ENCODE peak calls at places on chromosomes 5 and 9, in four cellular contexts. A, S, V and K are unnamed samples.

GRCh38 chr9:132008871-132009812 is 70.5 kb downstream of the MED27 start:
- DNase-seq in A (no peak), S (no peak), V (no peak), K (no peak)

GRCh38 chr9:32877639-32878217 is 94.4 kb downstream of the TMEM215 start:
- DNase-seq in A (no peak), S (no peak), V (no peak), K (no peak)

GRCh38 chr9:134437417-134438203 is 111.4 kb downstream of the RXRA start:
- DNase-seq in A (no peak), S (no peak), V (no peak), K (no peak)

GRCh38 chr5:175516933-175517823 is 38.8 kb downstream of the SFXN1 start:
- DNase-seq in A (no peak), S (no peak), V (no peak), K (no peak)

GRCh38 chr5:135206862-135207261 is 172.8 kb upstream of the PITX1 start:
- DNase-seq in A (no peak), S (no peak), V (no peak), K (no peak)

GRCh38 chr5:132655821-132656773 is 1.9 kb upstream of the IL13 start:
- DNase-seq in A (no peak), S (no peak), V (peak), K (no peak)

GRCh38 chr9:98603821-98604383 is 104.8 kb downstream of the GABBR2 start:
- DNase-seq in A (no peak), S (no peak), V (peak), K (no peak)

GRCh38 chr9:114098660-114099522 is at the start of gene KIF12:
- DNase-seq in A (no peak), S (peak), V (peak), K (no peak)

GRCh38 chr5:50947892-50948683 is 281.7 kb downstream of the PARP8 start:
- DNase-seq in A (no peak), S (no peak), V (no peak), K (no peak)

GRCh38 chr9:104903609-104904008 is 24.3 kb downstream of the ABCA1 start:
- DNase-seq in A (no peak), S (no peak), V (peak), K (no peak)

GRCh38 chr9:93181672-93182435 is 2.1 kb upstream of the WNK2 start:
- DNase-seq in A (no peak), S (no peak), V (no peak), K (no peak)

GRCh38 chr9:7298123-7298522 is 501.5 kb downstream of the DMAC1 start:
- DNase-seq in A (no peak), S (no peak), V (no peak), K (peak)

GRCh38 chr9:121277518-121278275 is 9.7 kb downstream of the GSN start:
- DNase-seq in A (no peak), S (no peak), V (peak), K (no peak)

GRCh38 chr5:176578391-176578808 is 29.3 kb downstream of the CDHR2 start:
- DNase-seq in A (no peak), S (peak), V (peak), K (peak)

GRCh38 chr5:140822281-140822629 is 842 bp downstream of the PCDHA5 start:
- DNase-seq in A (no peak), S (no peak), V (no peak), K (no peak)

GRCh38 chr9:14520341-14520740 is 172.9 kb downstream of the ZDHHC21 start:
- DNase-seq in A (no peak), S (no peak), V (no peak), K (no peak)

GRCh38 chr9:25716220-25716872 is 38.1 kb upstream of the TUSC1 start:
- DNase-seq in A (peak), S (peak), V (peak), K (no peak)

GRCh38 chr5:154472871-154473580 is 5.0 kb downstream of the HAND1 start:
- DNase-seq in A (no peak), S (no peak), V (no peak), K (no peak)

GRCh38 chr5:179530069-179530998 is 20.0 kb upstream of the RUFY1 start:
- DNase-seq in A (no peak), S (peak), V (peak), K (peak)

GRCh38 chr5:138536215-138536614 is 6.8 kb downstream of the ETF1 start:
- DNase-seq in A (no peak), S (no peak), V (no peak), K (no peak)

GRCh38 chr9:124716795-124717194 is 54.3 kb downstream of the NR6A1 start:
- DNase-seq in A (no peak), S (no peak), V (peak), K (no peak)

GRCh38 chr9:96020822-96021615 is 145.5 kb downstream of the ERCC6L2 start:
- DNase-seq in A (no peak), S (no peak), V (peak), K (peak)

GRCh38 chr9:124411514-124412227 is 3.6 kb downstream of the PSMB7 start:
- DNase-seq in A (no peak), S (no peak), V (peak), K (no peak)

GRCh38 chr5:154972476-154973080 is 31.7 kb downstream of the MRPL22 start:
- DNase-seq in A (no peak), S (no peak), V (peak), K (no peak)

GRCh38 chr5:160438316-160439204 is 16.9 kb downstream of the PTTG1 start:
- DNase-seq in A (peak), S (peak), V (peak), K (peak)
- H3K4me3 ChIP-seq in A (peak), S (no peak), V (peak), K (peak)

DNA sequence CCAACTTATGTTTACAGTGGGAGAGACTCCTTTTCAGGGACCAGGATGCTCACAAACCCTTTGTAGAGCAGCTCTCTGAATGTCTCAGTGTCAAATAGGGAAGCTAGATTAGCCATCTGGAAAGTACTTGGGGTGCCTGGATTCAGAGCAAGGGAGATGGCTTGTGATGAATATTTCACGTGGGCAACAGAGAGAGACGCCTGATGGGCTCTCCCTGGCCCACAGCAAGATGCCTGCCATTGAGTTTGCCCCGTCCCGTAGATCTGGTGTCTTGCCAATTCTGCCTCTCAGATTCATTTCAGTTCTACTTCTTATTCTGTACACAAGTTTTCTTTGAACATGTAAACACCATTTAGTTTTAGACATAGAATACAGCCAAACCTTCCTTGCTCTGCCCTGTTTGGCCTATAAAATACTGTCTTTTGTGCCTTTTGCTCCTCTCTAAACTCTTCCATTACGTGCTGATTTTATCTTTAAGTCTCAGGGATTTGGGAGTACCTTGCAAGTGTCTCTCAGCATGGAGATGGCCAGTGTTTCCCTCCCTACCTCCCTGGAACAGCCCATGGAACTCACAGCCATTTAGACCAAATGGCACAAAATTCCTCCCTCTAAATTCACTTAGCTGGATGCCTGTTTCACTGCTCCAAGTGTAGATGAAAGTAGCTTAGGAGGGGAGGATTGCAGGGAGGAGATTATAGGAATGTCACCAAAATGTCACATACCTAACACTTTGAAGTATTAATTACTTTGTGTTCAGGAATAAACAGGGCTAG is 234.3 kb downstream of the SAXO1 start:
- DNase-seq in A (no peak), S (no peak), V (no peak), K (no peak)
- H3K27ac ChIP-seq in A (no peak), S (no peak), V (peak), K (no peak)

DNA sequence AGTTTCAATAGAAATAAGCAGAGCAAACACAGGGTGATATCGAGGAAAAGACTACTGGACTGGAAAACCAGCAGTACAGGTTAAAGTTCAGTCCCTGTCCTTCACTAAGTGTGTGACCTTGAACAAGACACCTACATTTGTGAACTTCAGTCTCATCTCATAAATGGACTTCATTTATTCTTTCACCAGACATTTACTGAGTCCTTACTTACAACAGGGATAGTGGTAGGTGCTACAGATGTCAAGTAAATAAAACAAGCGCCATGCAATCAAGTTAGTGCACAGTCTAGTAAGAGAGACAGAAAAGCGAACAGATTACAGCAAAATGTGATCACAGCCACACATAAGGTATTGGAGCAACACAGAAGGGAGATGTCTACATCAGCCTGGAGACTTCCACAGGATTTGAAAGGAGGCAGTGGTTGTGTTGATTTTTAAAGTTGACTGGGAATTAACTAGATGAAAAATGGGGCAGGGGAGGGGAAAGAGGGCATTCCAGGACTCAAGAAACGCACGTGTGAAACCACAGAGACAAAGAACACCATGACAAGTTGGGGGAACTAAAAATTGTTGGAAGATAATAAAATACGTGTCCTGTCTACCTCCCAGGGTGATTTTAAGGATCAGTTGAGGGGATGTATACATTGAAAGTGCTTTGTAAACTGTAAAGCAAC is 413.0 kb downstream of the ACTL7B start:
- DNase-seq in A (no peak), S (no peak), V (no peak), K (no peak)
- H3K4me3 ChIP-seq in A (no peak), S (no peak), V (peak), K (no peak)

GRCh38 chr5:67301285-67301904 is 104.8 kb upstream of the CD180 start:
- DNase-seq in A (no peak), S (peak), V (peak), K (no peak)
- H3K27ac ChIP-seq in A (no peak), S (no peak), V (peak), K (no peak)

GRCh38 chr9:2837915-2838314 is 6.0 kb downstream of the PUM3 start:
- DNase-seq in A (no peak), S (no peak), V (peak), K (peak)
- H3K4me3 ChIP-seq in A (no peak), S (no peak), V (peak), K (no peak)

GRCh38 chr9:129822825-129823162 is 1.1 kb downstream of the TOR1A start:
- DNase-seq in A (no peak), S (no peak), V (peak), K (no peak)
- H3K27ac ChIP-seq in A (peak), S (no peak), V (peak), K (peak)

GRCh38 chr9:137417161-137418021 is 5.6 kb downstream of the EXD3 start:
- DNase-seq in A (no peak), S (no peak), V (no peak), K (no peak)
- H3K4me3 ChIP-seq in A (no peak), S (no peak), V (no peak), K (no peak)

DNA sequence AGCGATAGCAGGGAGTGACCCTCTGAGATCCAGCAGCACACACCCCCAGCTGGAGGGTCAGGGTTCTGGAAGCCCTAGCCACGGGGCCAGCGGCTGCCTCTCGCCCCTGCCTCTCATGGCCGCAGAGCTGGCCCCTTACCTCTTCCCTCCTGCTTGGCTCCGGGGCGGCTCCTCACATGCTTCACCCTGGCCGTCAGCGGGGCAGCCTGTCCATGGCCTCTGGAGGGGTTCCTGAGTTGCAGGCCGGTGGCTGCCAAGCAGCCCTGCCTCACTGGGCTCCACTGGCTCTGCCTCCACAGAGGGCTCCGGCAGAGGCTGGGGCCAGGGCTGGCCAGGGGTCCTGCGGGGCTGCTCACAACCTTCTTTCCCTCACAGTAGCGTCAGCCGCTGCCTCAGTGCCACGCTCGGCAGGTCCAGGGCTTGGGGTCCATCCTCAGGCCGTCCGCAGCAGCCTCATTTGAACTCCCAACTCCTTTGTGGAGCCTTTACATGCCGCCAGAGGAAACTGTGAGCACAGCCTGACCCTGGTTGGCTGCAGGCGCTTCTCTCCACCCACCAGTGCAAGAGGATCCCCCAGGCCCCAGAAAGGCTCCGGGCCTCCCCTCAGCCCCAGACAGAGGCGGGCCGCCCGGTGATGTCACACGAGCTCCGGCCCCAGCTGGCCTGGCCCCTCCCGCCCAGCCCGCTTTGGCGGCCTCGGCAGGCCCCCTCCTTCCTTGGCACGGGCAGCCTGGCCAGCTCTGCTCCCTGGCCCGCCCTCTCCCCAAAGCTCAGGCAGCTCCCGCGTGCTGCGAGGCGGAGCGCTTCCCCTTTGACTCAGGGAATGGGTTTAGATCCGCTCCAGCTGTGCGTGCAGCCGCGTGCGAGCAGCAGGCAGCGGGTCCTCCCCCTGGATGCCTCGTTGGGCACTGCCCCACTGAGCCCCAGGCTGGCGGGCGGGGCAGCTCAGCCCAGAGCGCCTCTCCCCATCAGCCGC is at the start of gene ANGPTL2:
- DNase-seq in A (peak), S (peak), V (peak), K (no peak)
- H3K27ac ChIP-seq in A (peak), S (no peak), V (peak), K (no peak)

DNA sequence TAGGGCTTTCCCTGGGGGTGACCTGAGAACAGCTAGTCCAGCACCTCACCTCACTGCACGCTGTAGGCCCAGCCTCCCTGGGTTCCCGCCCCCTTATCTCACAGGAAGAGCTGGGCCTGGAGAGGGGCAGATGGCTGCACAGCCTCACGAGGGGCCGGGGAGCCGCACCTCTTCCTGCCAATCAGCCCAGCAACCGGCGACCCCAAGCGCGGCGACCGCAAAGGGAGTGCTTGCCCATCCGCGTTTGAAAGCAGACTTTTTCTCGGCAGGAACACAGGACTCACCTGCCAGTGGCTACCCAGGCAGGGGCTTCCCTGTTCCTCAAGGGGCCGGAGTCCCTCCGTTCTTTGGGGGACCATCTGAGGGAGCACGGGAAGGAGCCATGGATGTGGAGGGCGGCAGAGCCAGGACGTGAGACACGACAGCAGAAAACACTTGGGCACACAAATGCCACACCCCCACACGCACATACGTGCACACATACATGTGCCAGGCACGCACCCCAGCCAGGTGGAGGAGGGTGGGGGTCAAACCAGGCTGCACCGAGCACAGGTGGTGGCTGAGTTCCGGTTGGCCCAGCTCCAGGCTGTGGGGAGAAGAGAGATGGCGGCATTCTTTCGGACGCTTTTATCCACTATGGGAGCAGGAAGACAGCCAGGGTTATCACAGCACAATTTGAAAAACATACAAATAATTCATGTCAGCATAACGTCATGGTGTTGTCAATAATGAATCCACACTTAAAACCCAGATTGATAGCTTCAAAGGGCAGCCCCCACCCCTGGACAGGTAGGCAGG is 11.3 kb downstream of the TMEM250 start:
- DNase-seq in A (no peak), S (no peak), V (no peak), K (peak)
- H3K4me3 ChIP-seq in A (no peak), S (no peak), V (no peak), K (peak)